ENCODE peak calls at places on chromosome 3, in seven cellular contexts. One of them, this sample, is unnamed.

GRCh38 chr3:48564022-48564421 is 441 bp upstream of the UCN2 start:
- DNase-seq in left ventricle myocardium inferior: no peak
- DNase-seq in stomach: peak
- DNase-seq in transverse colon: peak
- DNase-seq in thoracic aorta: no peak
- DNase-seq in tibial artery: peak
- DNase-seq in PC-9: peak
- DNase-seq in this sample: peak

GRCh38 chr3:12947504-12948369 is 106.4 kb upstream of the RPL32 start:
- DNase-seq in left ventricle myocardium inferior: peak
- DNase-seq in stomach: peak
- DNase-seq in transverse colon: peak
- DNase-seq in thoracic aorta: no peak
- DNase-seq in tibial artery: peak
- DNase-seq in PC-9: peak
- DNase-seq in this sample: no peak

GRCh38 chr3:180433172-180433571 is 168.8 kb upstream of the TTC14 start:
- DNase-seq in left ventricle myocardium inferior: no peak
- DNase-seq in stomach: no peak
- DNase-seq in transverse colon: no peak
- DNase-seq in thoracic aorta: no peak
- DNase-seq in tibial artery: no peak
- DNase-seq in PC-9: no peak
- DNase-seq in this sample: no peak

GRCh38 chr3:45772341-45773035 is 23.8 kb downstream of the SLC6A20 start:
- DNase-seq in left ventricle myocardium inferior: no peak
- DNase-seq in stomach: peak
- DNase-seq in transverse colon: no peak
- DNase-seq in thoracic aorta: no peak
- DNase-seq in tibial artery: no peak
- DNase-seq in PC-9: no peak
- DNase-seq in this sample: no peak

GRCh38 chr3:189123595-189124387 is 48.0 kb upstream of the TPRG1 start:
- DNase-seq in left ventricle myocardium inferior: peak
- DNase-seq in stomach: no peak
- DNase-seq in transverse colon: no peak
- DNase-seq in thoracic aorta: no peak
- DNase-seq in tibial artery: peak
- DNase-seq in PC-9: no peak
- DNase-seq in this sample: no peak

GRCh38 chr3:194879991-194880939 is 194.6 kb downstream of the FAM43A start:
- DNase-seq in left ventricle myocardium inferior: peak
- DNase-seq in stomach: peak
- DNase-seq in transverse colon: peak
- DNase-seq in thoracic aorta: no peak
- DNase-seq in tibial artery: peak
- DNase-seq in PC-9: no peak
- DNase-seq in this sample: peak

GRCh38 chr3:52093751-52094525 is 37.6 kb upstream of the DUSP7 start:
- DNase-seq in left ventricle myocardium inferior: no peak
- DNase-seq in stomach: no peak
- DNase-seq in transverse colon: no peak
- DNase-seq in thoracic aorta: no peak
- DNase-seq in tibial artery: no peak
- DNase-seq in PC-9: peak
- DNase-seq in this sample: no peak

GRCh38 chr3:194686816-194687637 is 1.3 kb downstream of the FAM43A start:
- DNase-seq in left ventricle myocardium inferior: peak
- DNase-seq in stomach: peak
- DNase-seq in transverse colon: peak
- DNase-seq in thoracic aorta: no peak
- DNase-seq in tibial artery: peak
- DNase-seq in PC-9: no peak
- DNase-seq in this sample: no peak

GRCh38 chr3:11548721-11549131 is 95.0 kb downstream of the VGLL4 start:
- DNase-seq in left ventricle myocardium inferior: peak
- DNase-seq in stomach: peak
- DNase-seq in transverse colon: peak
- DNase-seq in thoracic aorta: no peak
- DNase-seq in tibial artery: no peak
- DNase-seq in PC-9: peak
- DNase-seq in this sample: no peak

GRCh38 chr3:89098964-89099585 is 8.3 kb upstream of the EPHA3 start:
- DNase-seq in left ventricle myocardium inferior: no peak
- DNase-seq in stomach: peak
- DNase-seq in transverse colon: peak
- DNase-seq in thoracic aorta: no peak
- DNase-seq in tibial artery: peak
- DNase-seq in PC-9: peak
- DNase-seq in this sample: no peak

GRCh38 chr3:25587526-25587925 is 77.2 kb downstream of the TOP2B start:
- DNase-seq in left ventricle myocardium inferior: no peak
- DNase-seq in stomach: no peak
- DNase-seq in transverse colon: no peak
- DNase-seq in thoracic aorta: no peak
- DNase-seq in tibial artery: no peak
- DNase-seq in PC-9: no peak
- DNase-seq in this sample: no peak

GRCh38 chr3:140055032-140055791 is 120.2 kb downstream of the CLSTN2 start:
- DNase-seq in left ventricle myocardium inferior: no peak
- DNase-seq in stomach: no peak
- DNase-seq in transverse colon: no peak
- DNase-seq in thoracic aorta: no peak
- DNase-seq in tibial artery: no peak
- DNase-seq in PC-9: no peak
- DNase-seq in this sample: no peak

GRCh38 chr3:14941871-14942270 is 5.5 kb upstream of the NR2C2 start:
- DNase-seq in left ventricle myocardium inferior: no peak
- DNase-seq in stomach: no peak
- DNase-seq in transverse colon: no peak
- DNase-seq in thoracic aorta: no peak
- DNase-seq in tibial artery: no peak
- DNase-seq in PC-9: no peak
- DNase-seq in this sample: no peak

GRCh38 chr3:194058189-194058571 is 77.8 kb upstream of the HES1 start:
- DNase-seq in left ventricle myocardium inferior: peak
- DNase-seq in stomach: peak
- DNase-seq in transverse colon: peak
- DNase-seq in thoracic aorta: no peak
- DNase-seq in tibial artery: peak
- DNase-seq in PC-9: peak
- DNase-seq in this sample: peak

GRCh38 chr3:171056528-171056927 is 30.0 kb upstream of the SLC2A2 start:
- DNase-seq in left ventricle myocardium inferior: no peak
- DNase-seq in stomach: no peak
- DNase-seq in transverse colon: no peak
- DNase-seq in thoracic aorta: no peak
- DNase-seq in tibial artery: no peak
- DNase-seq in PC-9: no peak
- DNase-seq in this sample: no peak

GRCh38 chr3:196639517-196640500 is at the start of gene NRROS:
- DNase-seq in left ventricle myocardium inferior: peak
- DNase-seq in stomach: peak
- DNase-seq in transverse colon: peak
- DNase-seq in thoracic aorta: no peak
- DNase-seq in tibial artery: peak
- DNase-seq in PC-9: peak
- DNase-seq in this sample: peak

GRCh38 chr3:98390366-98390765 is at the start of gene OR5K3:
- DNase-seq in left ventricle myocardium inferior: no peak
- DNase-seq in stomach: no peak
- DNase-seq in transverse colon: no peak
- DNase-seq in thoracic aorta: no peak
- DNase-seq in tibial artery: no peak
- DNase-seq in PC-9: no peak
- DNase-seq in this sample: no peak

GRCh38 chr3:114071786-114072185 is 15.2 kb downstream of the QTRT2 start:
- DNase-seq in left ventricle myocardium inferior: no peak
- DNase-seq in stomach: no peak
- DNase-seq in transverse colon: no peak
- DNase-seq in thoracic aorta: no peak
- DNase-seq in tibial artery: no peak
- DNase-seq in PC-9: no peak
- DNase-seq in this sample: no peak

GRCh38 chr3:42369832-42370231 is 40.6 kb downstream of the LYZL4 start:
- DNase-seq in left ventricle myocardium inferior: no peak
- DNase-seq in stomach: no peak
- DNase-seq in transverse colon: no peak
- DNase-seq in thoracic aorta: no peak
- DNase-seq in tibial artery: no peak
- DNase-seq in PC-9: no peak
- DNase-seq in this sample: no peak

GRCh38 chr3:117722856-117723255 is 1013.3 kb downstream of the TUSC7 start:
- DNase-seq in left ventricle myocardium inferior: no peak
- DNase-seq in stomach: no peak
- DNase-seq in transverse colon: no peak
- DNase-seq in thoracic aorta: no peak
- DNase-seq in tibial artery: no peak
- DNase-seq in PC-9: no peak
- DNase-seq in this sample: no peak

GRCh38 chr3:187648177-187648576 is 22.0 kb downstream of the SST start:
- DNase-seq in left ventricle myocardium inferior: no peak
- DNase-seq in stomach: no peak
- DNase-seq in transverse colon: no peak
- DNase-seq in thoracic aorta: no peak
- DNase-seq in tibial artery: no peak
- DNase-seq in PC-9: no peak
- DNase-seq in this sample: no peak

GRCh38 chr3:177451940-177452484 is 254.7 kb upstream of the TBL1XR1 start:
- DNase-seq in left ventricle myocardium inferior: no peak
- DNase-seq in stomach: no peak
- DNase-seq in transverse colon: no peak
- DNase-seq in thoracic aorta: no peak
- DNase-seq in tibial artery: no peak
- DNase-seq in PC-9: no peak
- DNase-seq in this sample: no peak

GRCh38 chr3:184760337-184761119 is 48.7 kb upstream of the MAGEF1 start:
- DNase-seq in left ventricle myocardium inferior: no peak
- DNase-seq in stomach: no peak
- DNase-seq in transverse colon: no peak
- DNase-seq in thoracic aorta: no peak
- DNase-seq in tibial artery: no peak
- DNase-seq in PC-9: no peak
- DNase-seq in this sample: no peak
- H3K27ac ChIP-seq in left ventricle myocardium inferior: no peak
- H3K27ac ChIP-seq in stomach: peak
- H3K27ac ChIP-seq in transverse colon: no peak
- H3K27ac ChIP-seq in thoracic aorta: no peak
- H3K27ac ChIP-seq in tibial artery: no peak
- H3K27ac ChIP-seq in PC-9: no peak
- H3K27ac ChIP-seq in this sample: no peak

DNA sequence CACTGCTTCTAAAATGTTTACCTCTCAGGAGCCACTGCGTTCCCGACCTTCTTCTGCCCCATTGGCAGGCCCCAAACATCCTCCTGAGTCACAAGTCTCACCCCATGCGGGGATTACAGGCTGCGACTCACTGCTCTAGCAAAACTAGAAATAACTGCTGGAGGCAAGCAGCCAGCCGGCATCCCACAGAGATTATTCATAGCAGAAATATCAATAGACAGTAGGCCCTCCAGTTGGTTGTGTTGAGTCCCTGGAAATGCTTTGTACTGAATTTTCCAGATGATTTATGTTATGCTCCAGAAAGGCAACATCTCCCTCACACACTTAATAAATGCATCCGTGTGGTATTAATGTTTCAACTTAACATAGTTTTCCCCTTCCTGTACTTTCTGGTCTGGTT is 64.8 kb downstream of the RFTN1 start:
- DNase-seq in left ventricle myocardium inferior: peak
- DNase-seq in stomach: peak
- DNase-seq in transverse colon: peak
- DNase-seq in thoracic aorta: peak
- DNase-seq in tibial artery: peak
- DNase-seq in PC-9: no peak
- DNase-seq in this sample: no peak
- TF ChIP-seq CTCF in left ventricle myocardium inferior: no peak
- TF ChIP-seq CTCF in stomach: no peak
- TF ChIP-seq CTCF in transverse colon: no peak
- TF ChIP-seq CTCF in thoracic aorta: no peak
- TF ChIP-seq CTCF in tibial artery: peak
- TF ChIP-seq CTCF in PC-9: no peak
- TF ChIP-seq CTCF in this sample: no peak

DNA sequence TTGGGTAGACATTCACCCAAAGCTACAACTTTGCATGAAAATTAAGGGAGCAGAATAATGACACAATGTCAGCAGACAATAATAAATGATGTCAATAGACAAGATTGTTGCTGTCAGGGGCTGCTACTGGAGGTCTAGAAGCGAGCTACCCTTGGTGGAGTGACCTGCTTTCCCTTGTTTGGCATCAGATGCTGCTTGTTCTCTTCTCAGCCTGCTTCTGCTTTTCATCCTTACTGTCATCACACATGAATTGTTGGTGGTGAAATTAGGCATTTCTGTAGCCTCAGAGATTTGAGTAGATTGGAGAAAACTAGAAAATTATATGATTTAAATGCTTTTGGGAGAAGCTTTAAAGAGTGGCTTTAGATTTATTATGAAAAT is 193.8 kb downstream of the NR1D2 start:
- DNase-seq in left ventricle myocardium inferior: no peak
- DNase-seq in stomach: no peak
- DNase-seq in transverse colon: no peak
- DNase-seq in thoracic aorta: no peak
- DNase-seq in tibial artery: no peak
- DNase-seq in PC-9: no peak
- DNase-seq in this sample: no peak
- H3K27ac ChIP-seq in left ventricle myocardium inferior: peak
- H3K27ac ChIP-seq in stomach: peak
- H3K27ac ChIP-seq in transverse colon: peak
- H3K27ac ChIP-seq in thoracic aorta: peak
- H3K27ac ChIP-seq in tibial artery: no peak
- H3K27ac ChIP-seq in PC-9: no peak
- H3K27ac ChIP-seq in this sample: no peak

GRCh38 chr3:68207327-68207726 is 552.9 kb upstream of the SUCLG2 start:
- DNase-seq in left ventricle myocardium inferior: no peak
- DNase-seq in stomach: no peak
- DNase-seq in transverse colon: no peak
- DNase-seq in thoracic aorta: no peak
- DNase-seq in tibial artery: no peak
- DNase-seq in PC-9: no peak
- DNase-seq in this sample: no peak

GRCh38 chr3:68211637-68212036 is 557.2 kb upstream of the SUCLG2 start:
- DNase-seq in left ventricle myocardium inferior: no peak
- DNase-seq in stomach: no peak
- DNase-seq in transverse colon: no peak
- DNase-seq in thoracic aorta: no peak
- DNase-seq in tibial artery: no peak
- DNase-seq in PC-9: no peak
- DNase-seq in this sample: no peak

DNA sequence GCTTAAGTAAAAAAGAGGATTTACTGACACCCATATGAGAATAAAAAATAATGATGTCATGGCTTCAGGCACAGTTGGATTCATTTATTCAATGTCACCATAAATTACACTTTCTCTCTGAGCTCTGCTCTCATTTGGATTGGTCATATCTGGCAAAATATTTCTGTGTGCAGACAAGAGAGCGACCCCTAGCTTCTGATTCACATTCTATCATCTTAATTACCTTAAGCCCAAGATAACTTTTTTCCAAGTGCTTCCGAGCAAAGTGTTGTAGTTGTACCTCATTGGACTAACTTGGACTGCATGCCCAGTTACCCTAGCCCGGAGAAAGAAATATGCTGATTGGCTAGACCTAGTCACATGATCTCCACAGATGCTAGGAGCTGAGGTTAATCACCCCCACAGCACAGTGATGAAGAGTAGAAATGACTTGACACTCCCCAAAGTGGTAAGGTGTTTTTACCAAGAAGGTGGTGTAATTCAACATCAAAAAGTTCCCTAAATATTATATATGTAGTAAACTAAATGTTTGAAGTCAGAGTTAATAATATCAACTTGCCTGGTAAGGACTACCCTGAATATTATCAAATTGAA is 552.2 kb upstream of the SUCLG2 start:
- DNase-seq in left ventricle myocardium inferior: no peak
- DNase-seq in stomach: no peak
- DNase-seq in transverse colon: no peak
- DNase-seq in thoracic aorta: no peak
- DNase-seq in tibial artery: no peak
- DNase-seq in PC-9: no peak
- DNase-seq in this sample: no peak
- TF ChIP-seq CTCF in left ventricle myocardium inferior: no peak
- TF ChIP-seq CTCF in stomach: no peak
- TF ChIP-seq CTCF in transverse colon: no peak
- TF ChIP-seq CTCF in thoracic aorta: no peak
- TF ChIP-seq CTCF in tibial artery: no peak
- TF ChIP-seq CTCF in PC-9: peak
- TF ChIP-seq CTCF in this sample: no peak